ENCODE peak calls at places on chromosomes 4 and X, in four cellular contexts. C is GM10248, J is fibroblast of lung, G is HCT116. Z is an unnamed sample.

GRCh38 chrX:119755981-119756533 is 2.3 kb upstream of the SOWAHD start:
- DNase-seq in C (peak), J (no peak), G (no peak), Z (no peak)

GRCh38 chr4:40887690-40888089 is 137.9 kb downstream of the NSUN7 start:
- DNase-seq in C (no peak), J (peak), G (no peak), Z (no peak)

GRCh38 chr4:101262683-101263082 is 84.6 kb downstream of the PPP3CA start:
- DNase-seq in C (no peak), J (no peak), G (no peak), Z (no peak)

GRCh38 chr4:2257361-2258001 is 4.4 kb downstream of the MXD4 start:
- DNase-seq in C (no peak), J (no peak), G (no peak), Z (peak)

GRCh38 chrX:129577473-129577872 is 37.4 kb downstream of the OCRL start:
- DNase-seq in C (no peak), J (peak), G (no peak), Z (no peak)

GRCh38 chr4:158161561-158162354 is 11.1 kb downstream of the GASK1B start:
- DNase-seq in C (no peak), J (peak), G (peak), Z (no peak)

GRCh38 chr4:73197220-73197619 is 61.4 kb downstream of the ANKRD17 start:
- DNase-seq in C (no peak), J (no peak), G (no peak), Z (no peak)

GRCh38 chrX:55907968-55908607 is 190.5 kb downstream of the RRAGB start:
- DNase-seq in C (peak), J (peak), G (peak), Z (peak)

GRCh38 chrX:50905334-50905733 is 5.2 kb upstream of the BMP15 start:
- DNase-seq in C (no peak), J (no peak), G (no peak), Z (no peak)

GRCh38 chr4:53601251-53601764 is 10.0 kb upstream of the LNX1 start:
- DNase-seq in C (peak), J (no peak), G (no peak), Z (no peak)

GRCh38 chr4:23789765-23790164 is 100.1 kb downstream of the PPARGC1A start:
- DNase-seq in C (no peak), J (peak), G (no peak), Z (no peak)

GRCh38 chr4:47270226-47270888 is 193.1 kb downstream of the COMMD8 start:
- DNase-seq in C (no peak), J (no peak), G (no peak), Z (no peak)

GRCh38 chr4:138775890-138776289 is 239.7 kb upstream of the NOCT start:
- DNase-seq in C (peak), J (no peak), G (no peak), Z (no peak)

GRCh38 chrX:2689773-2690666 is 1.1 kb upstream of the CD99 start:
- DNase-seq in C (peak), J (no peak), G (no peak), Z (no peak)

GRCh38 chrX:102860235-102860634 is 76.8 kb upstream of the RAB40AL start:
- DNase-seq in C (no peak), J (no peak), G (no peak), Z (no peak)

DNA sequence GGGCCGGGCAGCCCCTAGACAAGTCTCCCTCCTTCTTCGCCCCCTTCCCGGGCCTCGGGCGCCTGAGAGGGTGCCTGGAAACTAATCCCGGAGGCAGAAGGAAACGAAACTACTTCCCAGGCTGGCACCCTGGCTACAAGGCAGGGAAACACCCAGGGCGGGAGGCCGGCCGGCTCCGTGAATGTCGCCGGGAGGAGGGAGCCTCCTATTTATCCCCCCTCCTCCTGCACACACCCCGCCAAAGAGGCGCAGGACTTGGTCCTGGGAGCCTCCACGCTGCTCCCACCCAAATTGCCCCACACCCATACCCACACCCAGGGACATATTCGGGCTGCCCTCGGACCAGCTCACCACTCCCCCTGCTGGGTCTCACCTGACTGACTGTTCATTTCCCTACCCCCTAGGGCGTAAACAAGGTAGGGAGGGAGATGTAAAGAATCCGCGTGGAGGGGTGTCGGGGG is at the start of gene BTC:
- DNase-seq in C (peak), J (peak), G (peak), Z (no peak)
- TF ChIP-seq CTCF in C (no peak), J (peak), G (no peak), Z (no peak)

GRCh38 chr4:89142691-89143669 is 31.6 kb downstream of the TIGD2 start:
- DNase-seq in C (peak), J (no peak), G (no peak), Z (no peak)

GRCh38 chr4:89137231-89137630 is 25.9 kb downstream of the TIGD2 start:
- DNase-seq in C (no peak), J (no peak), G (no peak), Z (no peak)

GRCh38 chr4:89136525-89136924 is 25.2 kb downstream of the TIGD2 start:
- DNase-seq in C (no peak), J (peak), G (no peak), Z (no peak)

GRCh38 chr4:89137695-89138094 is 26.4 kb downstream of the TIGD2 start:
- DNase-seq in C (no peak), J (no peak), G (no peak), Z (no peak)

DNA sequence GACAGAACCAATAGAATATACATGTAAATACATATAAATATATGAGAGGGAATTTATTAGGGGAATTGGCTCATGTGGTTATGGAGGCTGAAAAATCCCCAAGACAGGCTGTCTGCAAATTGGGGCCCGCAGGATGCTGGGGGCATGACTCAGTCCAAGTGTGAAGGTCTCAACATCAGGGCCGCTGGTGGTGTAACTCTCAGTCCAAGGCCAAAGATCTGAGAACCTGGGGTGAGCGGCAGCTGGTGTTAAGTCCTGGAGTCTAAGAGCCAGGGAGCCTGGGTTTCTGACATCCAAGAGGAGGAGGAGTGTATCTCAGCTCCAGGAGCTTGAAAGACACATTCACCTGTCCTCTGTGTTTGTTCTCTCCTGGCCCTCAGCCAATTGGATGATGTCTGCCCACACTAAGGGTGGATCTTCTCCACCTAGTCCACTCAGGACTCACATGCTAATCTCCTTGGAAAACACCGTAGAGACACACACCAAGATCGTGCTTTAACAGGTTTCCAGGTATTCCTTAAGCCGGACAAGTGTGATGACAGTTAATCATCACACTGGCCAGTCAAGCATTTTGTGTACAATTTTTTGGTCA is 28.9 kb downstream of the TIGD2 start:
- DNase-seq in C (no peak), J (no peak), G (no peak), Z (no peak)
- TF ChIP-seq CTCF in C (no peak), J (no peak), G (no peak), Z (no peak)

DNA sequence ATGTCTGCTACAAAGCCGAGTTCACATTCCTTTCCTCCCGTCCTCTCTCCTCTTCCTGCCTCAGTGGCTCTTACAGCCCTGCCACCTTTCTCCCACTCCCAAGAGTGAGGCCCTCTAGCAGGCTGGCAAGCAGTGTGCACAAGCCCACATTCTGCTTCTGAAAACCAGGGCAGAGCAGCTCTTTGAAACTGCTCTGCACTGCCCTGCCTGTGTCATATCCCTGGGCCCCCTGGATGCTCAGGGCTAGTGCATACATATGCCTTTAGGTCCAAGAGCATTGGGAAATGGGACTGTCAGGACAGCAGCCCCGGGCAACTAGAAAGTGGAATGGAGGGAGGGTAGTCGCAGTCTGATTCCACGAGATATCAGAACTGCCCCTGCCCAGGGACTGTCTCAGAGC is 42.4 kb downstream of the CNGA2 start:
- DNase-seq in C (no peak), J (no peak), G (no peak), Z (no peak)
- TF ChIP-seq CTCF in C (no peak), J (no peak), G (no peak), Z (no peak)

DNA sequence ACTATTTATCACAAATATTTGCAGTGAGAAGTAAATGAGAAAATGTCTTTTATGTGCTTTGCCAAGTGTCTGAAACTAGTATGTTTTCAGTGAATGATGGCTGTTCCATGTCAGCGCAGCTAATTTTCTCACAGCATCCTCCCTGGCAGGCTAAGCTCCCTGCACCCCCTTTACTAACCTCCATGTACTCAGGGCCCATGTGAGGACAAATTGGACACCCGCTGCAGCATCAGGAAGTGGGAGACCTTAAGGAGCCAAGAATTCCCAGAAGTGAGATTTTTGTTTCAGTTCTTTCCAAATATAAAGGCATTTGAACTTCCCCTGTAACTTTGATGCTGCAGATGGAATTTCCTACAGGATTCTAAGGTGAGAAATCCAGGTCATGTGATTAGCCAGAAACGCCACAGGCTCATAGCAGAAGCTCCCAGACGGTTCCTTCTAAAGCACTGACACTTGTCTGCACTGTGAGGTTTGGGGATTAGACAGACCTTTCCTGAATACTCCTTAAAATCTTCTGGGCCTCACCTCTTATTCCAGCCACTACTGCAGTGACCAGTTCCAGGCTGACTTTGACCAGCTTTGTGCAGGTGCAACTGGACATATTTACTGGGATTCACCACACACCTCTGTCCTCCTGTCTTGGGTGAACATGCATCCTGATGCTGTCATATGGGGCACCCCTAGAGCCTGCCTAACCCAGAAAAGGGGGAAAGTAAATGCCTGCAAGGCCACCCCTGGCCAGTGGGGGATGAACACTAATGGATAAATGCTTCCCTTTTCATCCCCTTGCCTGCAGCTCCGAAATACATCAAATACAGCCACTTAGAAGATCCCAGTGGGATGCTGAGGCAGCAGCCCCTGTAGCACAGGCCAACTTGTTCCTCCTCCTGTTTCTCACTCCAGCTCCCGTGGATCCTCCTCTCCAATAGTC is 45.9 kb downstream of the LGI2 start:
- DNase-seq in C (no peak), J (no peak), G (no peak), Z (no peak)
- TF ChIP-seq CTCF in C (no peak), J (no peak), G (no peak), Z (no peak)

GRCh38 chr4:134906404-134907023 is 704.9 kb upstream of the PABPC4L start:
- DNase-seq in C (no peak), J (peak), G (no peak), Z (no peak)

GRCh38 chr4:134905061-134905460 is 703.5 kb upstream of the PABPC4L start:
- DNase-seq in C (no peak), J (no peak), G (no peak), Z (no peak)
- TF ChIP-seq CTCF in C (no peak), J (no peak), G (no peak), Z (no peak)

GRCh38 chr4:20391224-20391623 is 139.5 kb downstream of the SLIT2 start:
- DNase-seq in C (no peak), J (peak), G (no peak), Z (no peak)

GRCh38 chr4:20394471-20394870 is 142.8 kb downstream of the SLIT2 start:
- DNase-seq in C (no peak), J (no peak), G (no peak), Z (no peak)

GRCh38 chr4:20393486-20394100 is 141.9 kb downstream of the SLIT2 start:
- DNase-seq in C (no peak), J (peak), G (no peak), Z (no peak)

GRCh38 chr4:20391912-20392311 is 140.2 kb downstream of the SLIT2 start:
- DNase-seq in C (no peak), J (no peak), G (no peak), Z (no peak)

DNA sequence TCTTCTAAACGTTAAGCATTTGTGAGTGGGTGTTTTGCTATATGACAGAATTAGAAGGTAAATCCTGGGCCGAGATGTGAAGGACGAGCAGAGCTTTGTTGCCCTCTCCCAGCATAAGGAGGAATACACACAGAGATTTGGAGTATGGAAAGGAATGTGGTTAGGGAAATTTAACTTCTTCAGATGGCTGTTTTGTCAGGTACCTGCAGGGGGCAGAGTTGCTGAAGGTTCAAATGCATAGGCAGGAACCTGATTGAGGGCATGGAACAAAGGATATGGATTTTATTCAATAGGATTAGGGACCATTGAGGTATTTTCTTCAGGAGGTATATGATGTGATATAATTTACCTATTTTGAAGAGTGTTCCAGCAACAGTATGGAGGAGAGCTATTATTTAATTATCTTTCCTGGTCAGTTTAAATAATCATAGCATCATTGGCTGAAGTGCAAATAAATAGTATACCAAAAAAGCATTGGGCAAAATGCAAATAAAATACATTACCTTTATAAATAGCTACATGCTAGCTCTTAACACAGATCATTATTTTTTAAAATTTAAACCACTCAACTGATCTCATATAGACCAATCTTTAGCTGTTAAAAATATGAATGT is 143.6 kb downstream of the SLIT2 start:
- DNase-seq in C (peak), J (peak), G (peak), Z (no peak)
- TF ChIP-seq CTCF in C (peak), J (peak), G (peak), Z (peak)

DNA sequence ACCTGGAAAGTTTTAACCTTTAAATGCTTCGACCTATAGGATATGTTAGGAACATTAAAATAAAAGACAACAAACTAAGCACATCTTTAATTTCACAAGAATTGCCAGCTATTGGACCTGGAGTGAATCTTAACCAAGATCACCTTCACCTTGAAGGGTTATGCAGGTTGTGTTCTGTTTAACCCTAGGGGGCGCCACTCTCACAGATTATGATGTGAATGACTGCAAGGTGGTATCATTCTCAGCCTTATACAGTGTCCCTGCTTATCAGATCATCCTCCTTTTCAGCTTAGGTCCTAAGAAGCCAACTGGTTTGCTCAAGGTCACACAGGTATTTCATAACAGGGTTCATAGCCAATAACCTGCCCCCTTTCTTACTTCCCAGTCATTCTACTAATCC is 23.5 kb downstream of the INTS6L start:
- DNase-seq in C (no peak), J (no peak), G (no peak), Z (no peak)
- TF ChIP-seq CTCF in C (peak), J (no peak), G (no peak), Z (peak)

DNA sequence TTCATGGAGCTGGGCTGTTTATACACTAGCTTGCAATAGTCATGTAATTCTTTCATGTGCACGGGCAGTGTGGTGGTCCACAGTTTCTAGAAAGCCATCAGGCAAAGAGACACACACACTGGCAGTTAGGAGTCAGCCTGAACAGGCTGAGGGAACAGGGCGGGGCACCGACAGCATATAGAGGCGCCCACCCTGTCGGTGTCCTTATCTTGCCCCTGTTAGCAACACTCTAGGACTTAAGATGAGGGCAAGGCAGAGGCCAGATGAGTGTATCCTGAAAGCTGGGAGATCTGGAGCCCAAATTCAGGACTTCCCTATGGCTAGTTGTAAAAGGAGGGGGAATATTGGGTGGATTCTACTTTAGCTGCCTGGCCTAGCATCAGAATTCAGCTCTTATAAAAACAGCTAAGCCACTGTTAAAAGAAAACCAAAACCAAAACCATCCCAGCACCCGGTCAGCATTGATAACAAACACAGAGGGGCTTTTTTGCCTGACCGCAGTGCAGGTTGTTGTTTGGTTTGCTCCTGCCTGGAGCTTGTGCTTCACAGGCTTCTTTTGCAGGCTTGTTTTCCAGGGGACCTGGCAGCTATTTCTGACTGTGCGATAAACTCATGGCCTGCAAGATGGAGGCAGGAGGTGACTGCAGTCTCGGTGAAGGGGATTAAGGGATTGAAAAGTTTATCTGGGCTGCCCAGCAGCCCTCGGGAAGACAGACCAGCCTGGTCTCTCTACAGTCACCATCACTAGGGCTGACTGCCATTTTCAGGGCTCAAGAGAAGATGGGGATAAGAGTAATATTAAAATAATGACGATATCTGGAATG is 638.9 kb downstream of the MID1IP1 start:
- DNase-seq in C (peak), J (no peak), G (no peak), Z (no peak)
- TF ChIP-seq CTCF in C (no peak), J (no peak), G (no peak), Z (no peak)

Z was measured in mesothelial cell of epicardium.